ENCODE peak calls at places on chromosomes 6 and 20, in eight cellular contexts. One of them, this sample, is unnamed.
A peak's percentile ranks its signal among the peaks of the same experiment; 100 is the strongest.

GRCh38 chr20:25356294-25356933 is 34.2 kb downstream of the ABHD12 start:
- DNase-seq in aorta: no peak
- DNase-seq in left ventricle myocardium inferior: no peak
- DNase-seq in psoas muscle: no peak
- DNase-seq in AG10803: no peak
- DNase-seq in transverse colon: no peak
- DNase-seq in epithelial cell of esophagus: no peak
- DNase-seq in fibroblast of lung: no peak
- DNase-seq in this sample: no peak

GRCh38 chr6:121516331-121516730 is 80.9 kb downstream of the GJA1 start:
- DNase-seq in aorta: no peak
- DNase-seq in left ventricle myocardium inferior: no peak
- DNase-seq in psoas muscle: no peak
- DNase-seq in AG10803: no peak
- DNase-seq in transverse colon: no peak
- DNase-seq in epithelial cell of esophagus: no peak
- DNase-seq in fibroblast of lung: peak; percentile 87
- DNase-seq in this sample: no peak

GRCh38 chr6:72760130-72760793 is 138.4 kb downstream of the KCNQ5 start:
- DNase-seq in aorta: no peak
- DNase-seq in left ventricle myocardium inferior: no peak
- DNase-seq in psoas muscle: no peak
- DNase-seq in AG10803: no peak
- DNase-seq in transverse colon: no peak
- DNase-seq in epithelial cell of esophagus: no peak
- DNase-seq in fibroblast of lung: peak; percentile 41
- DNase-seq in this sample: no peak

GRCh38 chr20:44431118-44431501 is 44.6 kb upstream of the TTPAL start:
- DNase-seq in aorta: no peak
- DNase-seq in left ventricle myocardium inferior: no peak
- DNase-seq in psoas muscle: no peak
- DNase-seq in AG10803: no peak
- DNase-seq in transverse colon: no peak
- DNase-seq in epithelial cell of esophagus: no peak
- DNase-seq in fibroblast of lung: no peak
- DNase-seq in this sample: no peak

GRCh38 chr20:38143238-38143645 is 21.8 kb downstream of the TGM2 start:
- DNase-seq in aorta: no peak
- DNase-seq in left ventricle myocardium inferior: no peak
- DNase-seq in psoas muscle: no peak
- DNase-seq in AG10803: no peak
- DNase-seq in transverse colon: peak; percentile 72
- DNase-seq in epithelial cell of esophagus: peak; percentile 89
- DNase-seq in fibroblast of lung: no peak
- DNase-seq in this sample: no peak

GRCh38 chr6:99114769-99115406 is 167.1 kb upstream of the FBXL4 start:
- DNase-seq in aorta: no peak
- DNase-seq in left ventricle myocardium inferior: no peak
- DNase-seq in psoas muscle: no peak
- DNase-seq in AG10803: no peak
- DNase-seq in transverse colon: no peak
- DNase-seq in epithelial cell of esophagus: no peak
- DNase-seq in fibroblast of lung: no peak
- DNase-seq in this sample: no peak

GRCh38 chr20:60238992-60239655 is 280.9 kb downstream of the CDH26 start:
- DNase-seq in aorta: no peak
- DNase-seq in left ventricle myocardium inferior: no peak
- DNase-seq in psoas muscle: no peak
- DNase-seq in AG10803: no peak
- DNase-seq in transverse colon: no peak
- DNase-seq in epithelial cell of esophagus: no peak
- DNase-seq in fibroblast of lung: peak; percentile 17
- DNase-seq in this sample: no peak

GRCh38 chr6:28794175-28795002 is 129.4 kb downstream of the TRIM27 start:
- DNase-seq in aorta: no peak
- DNase-seq in left ventricle myocardium inferior: no peak
- DNase-seq in psoas muscle: no peak
- DNase-seq in AG10803: peak; percentile 38
- DNase-seq in transverse colon: no peak
- DNase-seq in epithelial cell of esophagus: peak; percentile 84
- DNase-seq in fibroblast of lung: peak; percentile 44
- DNase-seq in this sample: no peak

GRCh38 chr6:100809346-100809745 is 71.8 kb downstream of the ASCC3 start:
- DNase-seq in aorta: no peak
- DNase-seq in left ventricle myocardium inferior: no peak
- DNase-seq in psoas muscle: no peak
- DNase-seq in AG10803: no peak
- DNase-seq in transverse colon: no peak
- DNase-seq in epithelial cell of esophagus: no peak
- DNase-seq in fibroblast of lung: peak; percentile 3
- DNase-seq in this sample: no peak

GRCh38 chr6:108884211-108885059 is 36.2 kb downstream of the ARMC2 start:
- DNase-seq in aorta: no peak
- DNase-seq in left ventricle myocardium inferior: no peak
- DNase-seq in psoas muscle: no peak
- DNase-seq in AG10803: no peak
- DNase-seq in transverse colon: no peak
- DNase-seq in epithelial cell of esophagus: no peak
- DNase-seq in fibroblast of lung: no peak
- DNase-seq in this sample: no peak

GRCh38 chr6:3119040-3119723 is 671 bp downstream of the BPHL start:
- DNase-seq in aorta: no peak
- DNase-seq in left ventricle myocardium inferior: no peak
- DNase-seq in psoas muscle: no peak
- DNase-seq in AG10803: peak; percentile 19
- DNase-seq in transverse colon: no peak
- DNase-seq in epithelial cell of esophagus: peak; percentile 16
- DNase-seq in fibroblast of lung: peak; percentile 44
- DNase-seq in this sample: no peak

GRCh38 chr6:55825402-55826051 is 49.9 kb downstream of the BMP5 start:
- DNase-seq in aorta: no peak
- DNase-seq in left ventricle myocardium inferior: no peak
- DNase-seq in psoas muscle: no peak
- DNase-seq in AG10803: peak; percentile 38
- DNase-seq in transverse colon: no peak
- DNase-seq in epithelial cell of esophagus: peak; percentile 83
- DNase-seq in fibroblast of lung: peak; percentile 90
- DNase-seq in this sample: peak; percentile 30

GRCh38 chr6:49462071-49462470 is 982 bp downstream of the MMUT start:
- DNase-seq in aorta: no peak
- DNase-seq in left ventricle myocardium inferior: no peak
- DNase-seq in psoas muscle: no peak
- DNase-seq in AG10803: no peak
- DNase-seq in transverse colon: no peak
- DNase-seq in epithelial cell of esophagus: peak; percentile 33
- DNase-seq in fibroblast of lung: peak; percentile 19
- DNase-seq in this sample: no peak

GRCh38 chr6:168050861-168051586 is 28.0 kb downstream of the FRMD1 start:
- DNase-seq in aorta: peak; percentile 44
- DNase-seq in left ventricle myocardium inferior: no peak
- DNase-seq in psoas muscle: no peak
- DNase-seq in AG10803: peak; percentile 15
- DNase-seq in transverse colon: no peak
- DNase-seq in epithelial cell of esophagus: no peak
- DNase-seq in fibroblast of lung: no peak
- DNase-seq in this sample: no peak

GRCh38 chr20:50417484-50418235 is 92.5 kb upstream of the PTPN1 start:
- DNase-seq in aorta: no peak
- DNase-seq in left ventricle myocardium inferior: peak; percentile 5
- DNase-seq in psoas muscle: no peak
- DNase-seq in AG10803: no peak
- DNase-seq in transverse colon: no peak
- DNase-seq in epithelial cell of esophagus: no peak
- DNase-seq in fibroblast of lung: no peak
- DNase-seq in this sample: no peak

GRCh38 chr20:50415031-50415515 is 95.1 kb upstream of the PTPN1 start:
- DNase-seq in aorta: no peak
- DNase-seq in left ventricle myocardium inferior: no peak
- DNase-seq in psoas muscle: no peak
- DNase-seq in AG10803: no peak
- DNase-seq in transverse colon: no peak
- DNase-seq in epithelial cell of esophagus: no peak
- DNase-seq in fibroblast of lung: no peak
- DNase-seq in this sample: no peak

GRCh38 chr20:50416269-50416863 is 93.8 kb upstream of the PTPN1 start:
- DNase-seq in aorta: no peak
- DNase-seq in left ventricle myocardium inferior: peak; percentile 33
- DNase-seq in psoas muscle: peak; percentile 73
- DNase-seq in AG10803: no peak
- DNase-seq in transverse colon: no peak
- DNase-seq in epithelial cell of esophagus: peak; percentile 53
- DNase-seq in fibroblast of lung: no peak
- DNase-seq in this sample: no peak

GRCh38 chr20:50416930-50417329 is 93.3 kb upstream of the PTPN1 start:
- DNase-seq in aorta: no peak
- DNase-seq in left ventricle myocardium inferior: no peak
- DNase-seq in psoas muscle: no peak
- DNase-seq in AG10803: no peak
- DNase-seq in transverse colon: no peak
- DNase-seq in epithelial cell of esophagus: no peak
- DNase-seq in fibroblast of lung: no peak
- DNase-seq in this sample: no peak

DNA sequence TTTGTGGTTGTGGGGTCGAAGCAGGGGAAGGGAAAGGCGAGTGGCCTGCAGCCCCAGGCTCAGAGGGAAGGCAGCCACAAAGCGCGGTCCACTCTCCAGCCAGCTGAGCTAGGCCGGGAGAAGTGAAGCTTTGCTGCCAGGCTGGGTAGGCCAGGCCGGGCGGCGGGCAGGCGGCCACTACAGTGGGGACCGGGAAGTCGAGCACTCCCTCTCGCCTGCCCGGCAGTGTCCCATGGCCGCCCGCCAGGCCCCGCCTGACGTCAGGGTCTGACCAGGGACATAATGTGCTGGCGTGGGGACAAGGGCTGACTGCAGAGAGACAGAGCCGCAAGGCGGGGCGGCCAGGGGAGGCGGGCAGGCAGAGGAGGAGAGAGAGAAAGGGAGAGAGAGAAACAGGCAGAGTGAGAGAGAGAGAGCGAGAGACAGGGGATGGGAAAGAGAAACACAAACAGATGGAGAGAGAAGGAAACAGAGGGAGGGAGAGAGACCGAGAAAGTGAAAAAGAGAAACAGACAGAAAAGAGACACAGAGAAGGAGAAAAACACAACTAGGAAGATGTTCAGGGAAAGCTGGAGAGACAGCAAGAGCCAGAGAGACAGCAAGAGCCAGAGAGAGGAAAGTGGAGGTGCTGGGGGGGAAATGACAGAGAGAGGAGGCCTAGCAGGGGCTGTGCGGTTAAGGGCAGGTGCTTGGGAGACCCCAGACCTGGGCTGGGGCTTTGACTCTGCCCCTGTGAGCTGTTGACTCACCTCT is 94.5 kb upstream of the PTPN1 start:
- DNase-seq in aorta: peak; percentile 99
- DNase-seq in left ventricle myocardium inferior: peak; percentile 100
- DNase-seq in psoas muscle: peak; percentile 100
- DNase-seq in AG10803: peak; percentile 95
- DNase-seq in transverse colon: peak; percentile 98
- DNase-seq in epithelial cell of esophagus: peak; percentile 38
- DNase-seq in fibroblast of lung: peak; percentile 89
- DNase-seq in this sample: peak; percentile 82
- H3K4me3 ChIP-seq in aorta: no peak overlapping the region
- H3K4me3 ChIP-seq in left ventricle myocardium inferior: peak overlapping the region; percentile 40
- H3K4me3 ChIP-seq in psoas muscle: peak overlapping the region; percentile 28
- H3K4me3 ChIP-seq in AG10803: no peak overlapping the region
- H3K4me3 ChIP-seq in transverse colon: no peak overlapping the region
- H3K4me3 ChIP-seq in epithelial cell of esophagus: no peak overlapping the region
- H3K4me3 ChIP-seq in fibroblast of lung: no peak overlapping the region
- H3K4me3 ChIP-seq in this sample: no peak overlapping the region

GRCh38 chr6:139369068-139369467 is 5.4 kb downstream of the CITED2 start:
- DNase-seq in aorta: no peak
- DNase-seq in left ventricle myocardium inferior: no peak
- DNase-seq in psoas muscle: no peak
- DNase-seq in AG10803: peak; percentile 58
- DNase-seq in transverse colon: no peak
- DNase-seq in epithelial cell of esophagus: no peak
- DNase-seq in fibroblast of lung: peak; percentile 43
- DNase-seq in this sample: no peak
- H3K4me3 ChIP-seq in aorta: no peak overlapping the region
- H3K4me3 ChIP-seq in left ventricle myocardium inferior: no peak overlapping the region
- H3K4me3 ChIP-seq in psoas muscle: no peak overlapping the region
- H3K4me3 ChIP-seq in AG10803: no peak overlapping the region
- H3K4me3 ChIP-seq in transverse colon: no peak overlapping the region
- H3K4me3 ChIP-seq in epithelial cell of esophagus: no peak overlapping the region
- H3K4me3 ChIP-seq in fibroblast of lung: no peak overlapping the region
- H3K4me3 ChIP-seq in this sample: no peak overlapping the region

GRCh38 chr6:19597809-19598320 is 239.3 kb upstream of the ID4 start:
- DNase-seq in aorta: no peak
- DNase-seq in left ventricle myocardium inferior: no peak
- DNase-seq in psoas muscle: no peak
- DNase-seq in AG10803: no peak
- DNase-seq in transverse colon: no peak
- DNase-seq in epithelial cell of esophagus: no peak
- DNase-seq in fibroblast of lung: no peak
- DNase-seq in this sample: no peak
- H3K4me3 ChIP-seq in aorta: no peak overlapping the region
- H3K4me3 ChIP-seq in left ventricle myocardium inferior: no peak overlapping the region
- H3K4me3 ChIP-seq in psoas muscle: no peak overlapping the region
- H3K4me3 ChIP-seq in AG10803: no peak overlapping the region
- H3K4me3 ChIP-seq in transverse colon: no peak overlapping the region
- H3K4me3 ChIP-seq in epithelial cell of esophagus: no peak overlapping the region
- H3K4me3 ChIP-seq in fibroblast of lung: no peak overlapping the region
- H3K4me3 ChIP-seq in this sample: no peak overlapping the region

GRCh38 chr6:33212857-33213165 is 4.5 kb downstream of the RING1 start:
- DNase-seq in aorta: no peak
- DNase-seq in left ventricle myocardium inferior: no peak
- DNase-seq in psoas muscle: no peak
- DNase-seq in AG10803: peak; percentile 16
- DNase-seq in transverse colon: no peak
- DNase-seq in epithelial cell of esophagus: no peak
- DNase-seq in fibroblast of lung: no peak
- DNase-seq in this sample: no peak

GRCh38 chr6:33215281-33215680 is 7.0 kb downstream of the RING1 start:
- DNase-seq in aorta: no peak
- DNase-seq in left ventricle myocardium inferior: no peak
- DNase-seq in psoas muscle: no peak
- DNase-seq in AG10803: no peak
- DNase-seq in transverse colon: no peak
- DNase-seq in epithelial cell of esophagus: no peak
- DNase-seq in fibroblast of lung: no peak
- DNase-seq in this sample: no peak

GRCh38 chr6:33215761-33216649 is 7.7 kb downstream of the RING1 start:
- DNase-seq in aorta: no peak
- DNase-seq in left ventricle myocardium inferior: no peak
- DNase-seq in psoas muscle: no peak
- DNase-seq in AG10803: no peak
- DNase-seq in transverse colon: no peak
- DNase-seq in epithelial cell of esophagus: no peak
- DNase-seq in fibroblast of lung: no peak
- DNase-seq in this sample: no peak

GRCh38 chr6:33213166-33213988 is 5.1 kb downstream of the RING1 start:
- DNase-seq in aorta: no peak
- DNase-seq in left ventricle myocardium inferior: no peak
- DNase-seq in psoas muscle: no peak
- DNase-seq in AG10803: no peak
- DNase-seq in transverse colon: no peak
- DNase-seq in epithelial cell of esophagus: no peak
- DNase-seq in fibroblast of lung: no peak
- DNase-seq in this sample: no peak

DNA sequence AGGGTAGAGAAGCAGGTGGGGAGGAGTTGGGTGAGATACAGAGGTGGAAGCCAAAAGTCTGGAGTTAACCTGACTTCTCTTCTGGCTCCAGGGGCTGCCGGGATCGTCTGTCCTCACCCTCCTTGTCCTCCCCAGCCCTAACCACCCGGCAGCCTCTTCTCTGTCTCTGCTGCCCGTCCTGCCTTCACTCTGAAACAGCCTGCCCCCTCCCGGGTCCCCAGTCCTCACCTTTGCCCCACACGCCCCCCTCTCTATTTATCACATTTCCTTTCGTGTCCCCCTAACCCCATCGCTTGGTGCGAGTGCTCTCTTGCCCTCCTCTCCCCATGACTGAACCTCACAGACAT is 5.7 kb downstream of the RING1 start:
- DNase-seq in aorta: no peak
- DNase-seq in left ventricle myocardium inferior: no peak
- DNase-seq in psoas muscle: no peak
- DNase-seq in AG10803: no peak
- DNase-seq in transverse colon: no peak
- DNase-seq in epithelial cell of esophagus: no peak
- DNase-seq in fibroblast of lung: no peak
- DNase-seq in this sample: no peak
- H3K4me3 ChIP-seq in aorta: no peak overlapping the region
- H3K4me3 ChIP-seq in left ventricle myocardium inferior: peak overlapping the region; percentile 75
- H3K4me3 ChIP-seq in psoas muscle: peak overlapping the region; percentile 67
- H3K4me3 ChIP-seq in AG10803: peak overlapping the region; percentile 68
- H3K4me3 ChIP-seq in transverse colon: peak overlapping the region; percentile 14
- H3K4me3 ChIP-seq in epithelial cell of esophagus: peak overlapping the region; percentile 58
- H3K4me3 ChIP-seq in fibroblast of lung: peak overlapping the region; percentile 56
- H3K4me3 ChIP-seq in this sample: no peak overlapping the region